ENCODE peak calls at places on chromosomes 5 and 9, in seven cellular contexts. K, L, P, U, I, Z and C are unnamed samples.

GRCh38 chr5:38921174-38921573 is 75.4 kb downstream of the OSMR start:
- DNase-seq in K (no peak), L (no peak), P (no peak), U (no peak), I (no peak), Z (no peak), C (no peak)

GRCh38 chr5:56490971-56491468 is 257.9 kb upstream of the ANKRD55 start:
- DNase-seq in K (no peak), L (no peak), P (no peak), U (no peak), I (no peak), Z (no peak), C (no peak)

GRCh38 chr5:50575745-50576144 is 90.7 kb upstream of the PARP8 start:
- DNase-seq in K (no peak), L (no peak), P (no peak), U (no peak), I (no peak), Z (no peak), C (no peak)

GRCh38 chr9:71637926-71638325 is 130.4 kb downstream of the CEMIP2 start:
- DNase-seq in K (no peak), L (no peak), P (no peak), U (no peak), I (no peak), Z (no peak), C (no peak)

GRCh38 chr5:76403963-76404693 is 1.0 kb downstream of the IQGAP2 start:
- DNase-seq in K (no peak), L (peak; percentile 12), P (no peak), U (peak; percentile 48), I (no peak), Z (peak; percentile 69), C (peak; percentile 39)

GRCh38 chr5:115209279-115209678 is 39.6 kb upstream of the TRIM36 start:
- DNase-seq in K (peak; percentile 50), L (peak; percentile 71), P (no peak), U (peak; percentile 65), I (no peak), Z (no peak), C (peak; percentile 98)

GRCh38 chr5:142017832-142018427 is 5.1 kb upstream of the GNPDA1 start:
- DNase-seq in K (peak; percentile 39), L (no peak), P (no peak), U (no peak), I (no peak), Z (no peak), C (no peak)

GRCh38 chr9:9751996-9752395 is 860.8 kb downstream of the PTPRD start:
- DNase-seq in K (no peak), L (no peak), P (no peak), U (no peak), I (no peak), Z (no peak), C (no peak)

GRCh38 chr9:106697799-106698591 is 165.0 kb upstream of the ZNF462 start:
- DNase-seq in K (peak; percentile 80), L (peak; percentile 65), P (peak; percentile 48), U (no peak), I (peak; percentile 75), Z (no peak), C (no peak)

GRCh38 chr9:119026120-119026519 is 343.1 kb downstream of the BRINP1 start:
- DNase-seq in K (no peak), L (peak; percentile 82), P (no peak), U (no peak), I (peak; percentile 86), Z (no peak), C (no peak)